ENCODE peak calls at places on chromosome 2, in eight cellular contexts. One of them, this sample, is unnamed.

GRCh38 chr2:239879423-239880084 is 145.6 kb downstream of the NDUFA10 start:
- DNase-seq in IMR-90: no peak
- DNase-seq in T-helper 22 cell: no peak
- DNase-seq in Peyer's patch: no peak
- DNase-seq in Kasumi-1: no peak
- DNase-seq in activated T-helper 9 cell treated with anti-CD3 and anti-CD28 coated beads, Interleukin-2, amount 50 U/mL, for 16 hours: no peak
- DNase-seq in M059J: no peak
- DNase-seq in stimulated activated CD8-positive, alpha-beta memory T cell treated with anti-CD3 and anti-CD28 coated beads, Interleukin-15, amount 100 ng/mL, for 24 hours: no peak
- DNase-seq in this sample: no peak

GRCh38 chr2:10835052-10835970 is 22.7 kb upstream of the PDIA6 start:
- DNase-seq in IMR-90: peak
- DNase-seq in Peyer's patch: peak
- DNase-seq in stimulated activated CD8-positive, alpha-beta memory T cell treated with anti-CD3 and anti-CD28 coated beads, Interleukin-15, amount 100 ng/mL, for 24 hours: peak
- DNase-seq in M059J: peak
- DNase-seq in T-helper 22 cell: peak
- DNase-seq in activated T-helper 9 cell treated with anti-CD3 and anti-CD28 coated beads, Interleukin-2, amount 50 U/mL, for 16 hours: peak
- DNase-seq in Kasumi-1: peak
- DNase-seq in this sample: peak

GRCh38 chr2:232658217-232658785 is 24.9 kb downstream of the EFHD1 start:
- DNase-seq in T-helper 22 cell: no peak
- DNase-seq in Kasumi-1: peak
- DNase-seq in stimulated activated CD8-positive, alpha-beta memory T cell treated with anti-CD3 and anti-CD28 coated beads, Interleukin-15, amount 100 ng/mL, for 24 hours: no peak
- DNase-seq in M059J: no peak
- DNase-seq in IMR-90: no peak
- DNase-seq in activated T-helper 9 cell treated with anti-CD3 and anti-CD28 coated beads, Interleukin-2, amount 50 U/mL, for 16 hours: no peak
- DNase-seq in Peyer's patch: no peak
- DNase-seq in this sample: no peak

GRCh38 chr2:106269591-106270291 is 75.6 kb upstream of the UXS1 start:
- DNase-seq in M059J: peak
- DNase-seq in IMR-90: no peak
- DNase-seq in Peyer's patch: peak
- DNase-seq in T-helper 22 cell: no peak
- DNase-seq in activated T-helper 9 cell treated with anti-CD3 and anti-CD28 coated beads, Interleukin-2, amount 50 U/mL, for 16 hours: peak
- DNase-seq in Kasumi-1: no peak
- DNase-seq in stimulated activated CD8-positive, alpha-beta memory T cell treated with anti-CD3 and anti-CD28 coated beads, Interleukin-15, amount 100 ng/mL, for 24 hours: no peak
- DNase-seq in this sample: no peak

GRCh38 chr2:181465686-181466375 is 8.6 kb downstream of the ITGA4 start:
- DNase-seq in Peyer's patch: no peak
- DNase-seq in IMR-90: peak
- DNase-seq in activated T-helper 9 cell treated with anti-CD3 and anti-CD28 coated beads, Interleukin-2, amount 50 U/mL, for 16 hours: no peak
- DNase-seq in Kasumi-1: no peak
- DNase-seq in stimulated activated CD8-positive, alpha-beta memory T cell treated with anti-CD3 and anti-CD28 coated beads, Interleukin-15, amount 100 ng/mL, for 24 hours: no peak
- DNase-seq in T-helper 22 cell: no peak
- DNase-seq in M059J: peak
- DNase-seq in this sample: no peak

GRCh38 chr2:239308696-239309397 is 92.0 kb downstream of the HDAC4 start:
- DNase-seq in stimulated activated CD8-positive, alpha-beta memory T cell treated with anti-CD3 and anti-CD28 coated beads, Interleukin-15, amount 100 ng/mL, for 24 hours: no peak
- DNase-seq in activated T-helper 9 cell treated with anti-CD3 and anti-CD28 coated beads, Interleukin-2, amount 50 U/mL, for 16 hours: no peak
- DNase-seq in T-helper 22 cell: no peak
- DNase-seq in Peyer's patch: peak
- DNase-seq in IMR-90: peak
- DNase-seq in M059J: no peak
- DNase-seq in Kasumi-1: peak
- DNase-seq in this sample: no peak

GRCh38 chr2:203994735-203995134 is 58.2 kb downstream of the ICOS start:
- DNase-seq in Kasumi-1: no peak
- DNase-seq in IMR-90: no peak
- DNase-seq in stimulated activated CD8-positive, alpha-beta memory T cell treated with anti-CD3 and anti-CD28 coated beads, Interleukin-15, amount 100 ng/mL, for 24 hours: no peak
- DNase-seq in activated T-helper 9 cell treated with anti-CD3 and anti-CD28 coated beads, Interleukin-2, amount 50 U/mL, for 16 hours: no peak
- DNase-seq in Peyer's patch: no peak
- DNase-seq in T-helper 22 cell: no peak
- DNase-seq in M059J: no peak
- DNase-seq in this sample: no peak

GRCh38 chr2:29921560-29921915 is at the start of gene ALK:
- DNase-seq in T-helper 22 cell: peak
- DNase-seq in Peyer's patch: peak
- DNase-seq in stimulated activated CD8-positive, alpha-beta memory T cell treated with anti-CD3 and anti-CD28 coated beads, Interleukin-15, amount 100 ng/mL, for 24 hours: peak
- DNase-seq in IMR-90: peak
- DNase-seq in activated T-helper 9 cell treated with anti-CD3 and anti-CD28 coated beads, Interleukin-2, amount 50 U/mL, for 16 hours: peak
- DNase-seq in Kasumi-1: peak
- DNase-seq in M059J: peak
- DNase-seq in this sample: no peak

GRCh38 chr2:64645014-64645418 is 8.7 kb downstream of the SERTAD2 start:
- DNase-seq in activated T-helper 9 cell treated with anti-CD3 and anti-CD28 coated beads, Interleukin-2, amount 50 U/mL, for 16 hours: no peak
- DNase-seq in Kasumi-1: peak
- DNase-seq in M059J: peak
- DNase-seq in IMR-90: peak
- DNase-seq in Peyer's patch: peak
- DNase-seq in T-helper 22 cell: no peak
- DNase-seq in stimulated activated CD8-positive, alpha-beta memory T cell treated with anti-CD3 and anti-CD28 coated beads, Interleukin-15, amount 100 ng/mL, for 24 hours: no peak
- DNase-seq in this sample: peak

GRCh38 chr2:47072728-47073191 is 82.3 kb downstream of the STPG4 start:
- DNase-seq in stimulated activated CD8-positive, alpha-beta memory T cell treated with anti-CD3 and anti-CD28 coated beads, Interleukin-15, amount 100 ng/mL, for 24 hours: no peak
- DNase-seq in activated T-helper 9 cell treated with anti-CD3 and anti-CD28 coated beads, Interleukin-2, amount 50 U/mL, for 16 hours: no peak
- DNase-seq in M059J: no peak
- DNase-seq in Kasumi-1: peak
- DNase-seq in T-helper 22 cell: no peak
- DNase-seq in Peyer's patch: peak
- DNase-seq in IMR-90: no peak
- DNase-seq in this sample: no peak

GRCh38 chr2:97739020-97739892 is 25.9 kb downstream of the ZAP70 start:
- DNase-seq in stimulated activated CD8-positive, alpha-beta memory T cell treated with anti-CD3 and anti-CD28 coated beads, Interleukin-15, amount 100 ng/mL, for 24 hours: no peak
- DNase-seq in IMR-90: no peak
- DNase-seq in M059J: no peak
- DNase-seq in Peyer's patch: no peak
- DNase-seq in Kasumi-1: no peak
- DNase-seq in activated T-helper 9 cell treated with anti-CD3 and anti-CD28 coated beads, Interleukin-2, amount 50 U/mL, for 16 hours: no peak
- DNase-seq in T-helper 22 cell: no peak
- DNase-seq in this sample: no peak

GRCh38 chr2:85754313-85755095 is 713 bp downstream of the ATOH8 start:
- DNase-seq in T-helper 22 cell: no peak
- DNase-seq in M059J: peak
- DNase-seq in stimulated activated CD8-positive, alpha-beta memory T cell treated with anti-CD3 and anti-CD28 coated beads, Interleukin-15, amount 100 ng/mL, for 24 hours: peak
- DNase-seq in Peyer's patch: peak
- DNase-seq in IMR-90: peak
- DNase-seq in Kasumi-1: no peak
- DNase-seq in activated T-helper 9 cell treated with anti-CD3 and anti-CD28 coated beads, Interleukin-2, amount 50 U/mL, for 16 hours: no peak
- DNase-seq in this sample: no peak

GRCh38 chr2:33033524-33034150 is 86.9 kb downstream of the LTBP1 start:
- DNase-seq in Peyer's patch: no peak
- DNase-seq in IMR-90: peak
- DNase-seq in T-helper 22 cell: no peak
- DNase-seq in Kasumi-1: peak
- DNase-seq in stimulated activated CD8-positive, alpha-beta memory T cell treated with anti-CD3 and anti-CD28 coated beads, Interleukin-15, amount 100 ng/mL, for 24 hours: no peak
- DNase-seq in M059J: peak
- DNase-seq in activated T-helper 9 cell treated with anti-CD3 and anti-CD28 coated beads, Interleukin-2, amount 50 U/mL, for 16 hours: no peak
- DNase-seq in this sample: peak

GRCh38 chr2:128682266-128682665 is 363.6 kb upstream of the HS6ST1 start:
- DNase-seq in stimulated activated CD8-positive, alpha-beta memory T cell treated with anti-CD3 and anti-CD28 coated beads, Interleukin-15, amount 100 ng/mL, for 24 hours: no peak
- DNase-seq in T-helper 22 cell: no peak
- DNase-seq in Peyer's patch: no peak
- DNase-seq in Kasumi-1: no peak
- DNase-seq in activated T-helper 9 cell treated with anti-CD3 and anti-CD28 coated beads, Interleukin-2, amount 50 U/mL, for 16 hours: no peak
- DNase-seq in M059J: no peak
- DNase-seq in IMR-90: no peak
- DNase-seq in this sample: no peak

GRCh38 chr2:105553538-105554196 is 154.8 kb upstream of the FHL2 start:
- DNase-seq in IMR-90: peak
- DNase-seq in T-helper 22 cell: no peak
- DNase-seq in Peyer's patch: peak
- DNase-seq in activated T-helper 9 cell treated with anti-CD3 and anti-CD28 coated beads, Interleukin-2, amount 50 U/mL, for 16 hours: no peak
- DNase-seq in M059J: peak
- DNase-seq in stimulated activated CD8-positive, alpha-beta memory T cell treated with anti-CD3 and anti-CD28 coated beads, Interleukin-15, amount 100 ng/mL, for 24 hours: no peak
- DNase-seq in Kasumi-1: no peak
- DNase-seq in this sample: no peak

GRCh38 chr2:241461693-241462677 is 46.4 kb downstream of the STK25 start:
- DNase-seq in Peyer's patch: no peak
- DNase-seq in activated T-helper 9 cell treated with anti-CD3 and anti-CD28 coated beads, Interleukin-2, amount 50 U/mL, for 16 hours: no peak
- DNase-seq in Kasumi-1: no peak
- DNase-seq in IMR-90: no peak
- DNase-seq in M059J: no peak
- DNase-seq in stimulated activated CD8-positive, alpha-beta memory T cell treated with anti-CD3 and anti-CD28 coated beads, Interleukin-15, amount 100 ng/mL, for 24 hours: no peak
- DNase-seq in T-helper 22 cell: no peak
- DNase-seq in this sample: no peak

GRCh38 chr2:162424816-162425215 is 80.9 kb downstream of the GCA start:
- DNase-seq in Peyer's patch: no peak
- DNase-seq in T-helper 22 cell: no peak
- DNase-seq in IMR-90: no peak
- DNase-seq in Kasumi-1: peak
- DNase-seq in stimulated activated CD8-positive, alpha-beta memory T cell treated with anti-CD3 and anti-CD28 coated beads, Interleukin-15, amount 100 ng/mL, for 24 hours: no peak
- DNase-seq in M059J: no peak
- DNase-seq in activated T-helper 9 cell treated with anti-CD3 and anti-CD28 coated beads, Interleukin-2, amount 50 U/mL, for 16 hours: no peak
- DNase-seq in this sample: no peak